ENCODE peak calls at places on chromosome 11, in seven cellular contexts. One of them, this sample, is unnamed.
A peak's percentile ranks its signal among the peaks of the same experiment; 100 is the strongest.

GRCh38 chr11:65489061-65489705 is 9.7 kb upstream of the MALAT1 start:
- DNase-seq in heart left ventricle: peak; percentile 92
- DNase-seq in DMS 273 treated with DMSO at 0.1 percent for 48 hours: no peak
- DNase-seq in endothelial cell: no peak
- DNase-seq in lung microvascular endothelial cell: peak; percentile 59
- DNase-seq in mesendoderm: peak; percentile 99
- DNase-seq in HT-29: peak; percentile 40
- DNase-seq in this sample: no peak

GRCh38 chr11:70002433-70002832 is 75.7 kb upstream of the ANO1 start:
- DNase-seq in heart left ventricle: no peak
- DNase-seq in DMS 273 treated with DMSO at 0.1 percent for 48 hours: no peak
- DNase-seq in endothelial cell: no peak
- DNase-seq in lung microvascular endothelial cell: peak; percentile 21
- DNase-seq in mesendoderm: no peak
- DNase-seq in HT-29: no peak
- DNase-seq in this sample: no peak

GRCh38 chr11:71979094-71979493 is 19.6 kb upstream of the IL18BP start:
- DNase-seq in heart left ventricle: no peak
- DNase-seq in DMS 273 treated with DMSO at 0.1 percent for 48 hours: no peak
- DNase-seq in endothelial cell: no peak
- DNase-seq in lung microvascular endothelial cell: no peak
- DNase-seq in mesendoderm: no peak
- DNase-seq in HT-29: no peak
- DNase-seq in this sample: no peak

GRCh38 chr11:55949330-55949729 is 13.1 kb upstream of the OR5I1 start:
- DNase-seq in heart left ventricle: no peak
- DNase-seq in DMS 273 treated with DMSO at 0.1 percent for 48 hours: no peak
- DNase-seq in endothelial cell: no peak
- DNase-seq in lung microvascular endothelial cell: no peak
- DNase-seq in mesendoderm: peak; percentile 25
- DNase-seq in HT-29: no peak
- DNase-seq in this sample: no peak

GRCh38 chr11:66612458-66612857 is 4.0 kb upstream of the RBM14 start:
- DNase-seq in heart left ventricle: no peak
- DNase-seq in DMS 273 treated with DMSO at 0.1 percent for 48 hours: no peak
- DNase-seq in endothelial cell: no peak
- DNase-seq in lung microvascular endothelial cell: no peak
- DNase-seq in mesendoderm: no peak
- DNase-seq in HT-29: no peak
- DNase-seq in this sample: no peak

GRCh38 chr11:20260307-20260706 is 100.0 kb upstream of the DBX1 start:
- DNase-seq in heart left ventricle: no peak
- DNase-seq in DMS 273 treated with DMSO at 0.1 percent for 48 hours: no peak
- DNase-seq in endothelial cell: no peak
- DNase-seq in lung microvascular endothelial cell: no peak
- DNase-seq in mesendoderm: no peak
- DNase-seq in HT-29: no peak
- DNase-seq in this sample: no peak

GRCh38 chr11:119190531-119190930 is 5.3 kb downstream of the NHERF4 start:
- DNase-seq in heart left ventricle: no peak
- DNase-seq in DMS 273 treated with DMSO at 0.1 percent for 48 hours: no peak
- DNase-seq in endothelial cell: no peak
- DNase-seq in lung microvascular endothelial cell: no peak
- DNase-seq in mesendoderm: no peak
- DNase-seq in HT-29: no peak
- DNase-seq in this sample: no peak

GRCh38 chr11:69726019-69726418 is 22.2 kb upstream of the FGF19 start:
- DNase-seq in heart left ventricle: no peak
- DNase-seq in DMS 273 treated with DMSO at 0.1 percent for 48 hours: no peak
- DNase-seq in endothelial cell: no peak
- DNase-seq in lung microvascular endothelial cell: no peak
- DNase-seq in mesendoderm: peak; percentile 67
- DNase-seq in HT-29: peak; percentile 14
- DNase-seq in this sample: no peak

GRCh38 chr11:125167292-125167953 is 2.9 kb downstream of the PKNOX2 start:
- DNase-seq in heart left ventricle: no peak
- DNase-seq in DMS 273 treated with DMSO at 0.1 percent for 48 hours: no peak
- DNase-seq in endothelial cell: peak; percentile 41
- DNase-seq in lung microvascular endothelial cell: no peak
- DNase-seq in mesendoderm: peak; percentile 75
- DNase-seq in HT-29: no peak
- DNase-seq in this sample: no peak

GRCh38 chr11:27532652-27533325 is 26.2 kb upstream of the LIN7C start:
- DNase-seq in heart left ventricle: no peak
- DNase-seq in DMS 273 treated with DMSO at 0.1 percent for 48 hours: no peak
- DNase-seq in endothelial cell: no peak
- DNase-seq in lung microvascular endothelial cell: no peak
- DNase-seq in mesendoderm: no peak
- DNase-seq in HT-29: no peak
- DNase-seq in this sample: no peak

This sample was measured in RPMI8226.